ENCODE peak calls at places on chromosomes 3 and 15, in nine cellular contexts. One of them, this sample, is unnamed.

GRCh38 chr3:189967254-189967865 is 153.3 kb downstream of the P3H2 start:
- DNase-seq in mucosa of descending colon: no peak
- DNase-seq in choroid plexus epithelial cell: peak; percentile 79
- DNase-seq in aorta: no peak
- DNase-seq in ascending aorta: no peak
- DNase-seq in right cardiac atrium: no peak
- DNase-seq in psoas muscle: no peak
- DNase-seq in fibroblast of lung: peak; percentile 69
- DNase-seq in cardiac fibroblast: peak; percentile 71
- DNase-seq in this sample: no peak

GRCh38 chr15:83372434-83372873 is 74.7 kb upstream of the SH3GL3 start:
- DNase-seq in mucosa of descending colon: no peak
- DNase-seq in cardiac fibroblast: no peak
- DNase-seq in fibroblast of lung: no peak
- DNase-seq in ascending aorta: no peak
- DNase-seq in right cardiac atrium: no peak
- DNase-seq in psoas muscle: no peak
- DNase-seq in aorta: no peak
- DNase-seq in choroid plexus epithelial cell: peak; percentile 33
- DNase-seq in this sample: no peak

GRCh38 chr3:69921651-69922050 is 77.9 kb upstream of the SAMMSON start:
- DNase-seq in mucosa of descending colon: no peak
- DNase-seq in cardiac fibroblast: no peak
- DNase-seq in choroid plexus epithelial cell: no peak
- DNase-seq in psoas muscle: no peak
- DNase-seq in right cardiac atrium: no peak
- DNase-seq in aorta: no peak
- DNase-seq in fibroblast of lung: no peak
- DNase-seq in ascending aorta: no peak
- DNase-seq in this sample: no peak

GRCh38 chr3:17359911-17360310 is 382.5 kb downstream of the TBC1D5 start:
- DNase-seq in mucosa of descending colon: no peak
- DNase-seq in aorta: no peak
- DNase-seq in fibroblast of lung: no peak
- DNase-seq in choroid plexus epithelial cell: no peak
- DNase-seq in right cardiac atrium: no peak
- DNase-seq in cardiac fibroblast: no peak
- DNase-seq in psoas muscle: no peak
- DNase-seq in ascending aorta: no peak
- DNase-seq in this sample: no peak

GRCh38 chr3:25372167-25372566 is 55.9 kb upstream of the RARB start:
- DNase-seq in mucosa of descending colon: no peak
- DNase-seq in aorta: no peak
- DNase-seq in ascending aorta: no peak
- DNase-seq in cardiac fibroblast: no peak
- DNase-seq in fibroblast of lung: no peak
- DNase-seq in choroid plexus epithelial cell: no peak
- DNase-seq in psoas muscle: no peak
- DNase-seq in right cardiac atrium: no peak
- DNase-seq in this sample: no peak

GRCh38 chr3:123605789-123606234 is 21.0 kb upstream of the HACD2 start:
- DNase-seq in mucosa of descending colon: no peak
- DNase-seq in aorta: no peak
- DNase-seq in right cardiac atrium: no peak
- DNase-seq in cardiac fibroblast: no peak
- DNase-seq in choroid plexus epithelial cell: no peak
- DNase-seq in ascending aorta: no peak
- DNase-seq in fibroblast of lung: no peak
- DNase-seq in psoas muscle: no peak
- DNase-seq in this sample: no peak

GRCh38 chr3:155352900-155353490 is 59.5 kb upstream of the STRIT1 start:
- DNase-seq in ascending aorta: no peak
- DNase-seq in right cardiac atrium: no peak
- DNase-seq in mucosa of descending colon: no peak
- DNase-seq in fibroblast of lung: peak; percentile 57
- DNase-seq in psoas muscle: no peak
- DNase-seq in aorta: no peak
- DNase-seq in cardiac fibroblast: peak; percentile 52
- DNase-seq in choroid plexus epithelial cell: peak; percentile 66
- DNase-seq in this sample: no peak

GRCh38 chr15:66849746-66850077 is 147.7 kb downstream of the SMAD6 start:
- DNase-seq in ascending aorta: no peak
- DNase-seq in mucosa of descending colon: no peak
- DNase-seq in fibroblast of lung: no peak
- DNase-seq in aorta: no peak
- DNase-seq in psoas muscle: no peak
- DNase-seq in choroid plexus epithelial cell: no peak
- DNase-seq in right cardiac atrium: no peak
- DNase-seq in cardiac fibroblast: no peak
- DNase-seq in this sample: no peak

GRCh38 chr3:152243301-152243711 is 25.4 kb upstream of the MBNL1 start:
- DNase-seq in psoas muscle: no peak
- DNase-seq in aorta: no peak
- DNase-seq in mucosa of descending colon: no peak
- DNase-seq in right cardiac atrium: no peak
- DNase-seq in choroid plexus epithelial cell: no peak
- DNase-seq in ascending aorta: no peak
- DNase-seq in fibroblast of lung: no peak
- DNase-seq in cardiac fibroblast: no peak
- DNase-seq in this sample: no peak

GRCh38 chr15:95439812-95440380 is 890.6 kb upstream of the NR2F2 start:
- DNase-seq in mucosa of descending colon: no peak
- DNase-seq in choroid plexus epithelial cell: no peak
- DNase-seq in fibroblast of lung: peak; percentile 90
- DNase-seq in ascending aorta: no peak
- DNase-seq in psoas muscle: no peak
- DNase-seq in aorta: no peak
- DNase-seq in cardiac fibroblast: no peak
- DNase-seq in right cardiac atrium: no peak
- DNase-seq in this sample: no peak

GRCh38 chr15:44775923-44776322 is 39.6 kb downstream of the TRIM69 start:
- DNase-seq in cardiac fibroblast: no peak
- DNase-seq in mucosa of descending colon: no peak
- DNase-seq in choroid plexus epithelial cell: no peak
- DNase-seq in ascending aorta: no peak
- DNase-seq in psoas muscle: no peak
- DNase-seq in aorta: no peak
- DNase-seq in fibroblast of lung: no peak
- DNase-seq in right cardiac atrium: no peak
- DNase-seq in this sample: no peak

GRCh38 chr3:43793648-43794372 is 103.1 kb downstream of the ABHD5 start:
- DNase-seq in cardiac fibroblast: no peak
- DNase-seq in fibroblast of lung: no peak
- DNase-seq in choroid plexus epithelial cell: no peak
- DNase-seq in ascending aorta: peak; percentile 34
- DNase-seq in aorta: no peak
- DNase-seq in mucosa of descending colon: no peak
- DNase-seq in psoas muscle: no peak
- DNase-seq in right cardiac atrium: no peak
- DNase-seq in this sample: no peak

GRCh38 chr3:32137870-32138269 is 31.4 kb downstream of the GPD1L start:
- DNase-seq in aorta: no peak
- DNase-seq in psoas muscle: no peak
- DNase-seq in fibroblast of lung: no peak
- DNase-seq in cardiac fibroblast: no peak
- DNase-seq in mucosa of descending colon: no peak
- DNase-seq in choroid plexus epithelial cell: no peak
- DNase-seq in right cardiac atrium: no peak
- DNase-seq in ascending aorta: no peak
- DNase-seq in this sample: no peak

GRCh38 chr3:187919018-187919417 is 173.8 kb upstream of the BCL6 start:
- DNase-seq in ascending aorta: no peak
- DNase-seq in cardiac fibroblast: no peak
- DNase-seq in psoas muscle: no peak
- DNase-seq in mucosa of descending colon: no peak
- DNase-seq in right cardiac atrium: no peak
- DNase-seq in aorta: no peak
- DNase-seq in choroid plexus epithelial cell: peak; percentile 63
- DNase-seq in fibroblast of lung: no peak
- DNase-seq in this sample: no peak

GRCh38 chr3:160968731-160969130 is 136.4 kb downstream of the B3GALNT1 start:
- DNase-seq in choroid plexus epithelial cell: peak; percentile 38
- DNase-seq in psoas muscle: no peak
- DNase-seq in fibroblast of lung: no peak
- DNase-seq in cardiac fibroblast: no peak
- DNase-seq in ascending aorta: no peak
- DNase-seq in mucosa of descending colon: no peak
- DNase-seq in aorta: no peak
- DNase-seq in right cardiac atrium: no peak
- DNase-seq in this sample: no peak

GRCh38 chr3:55641914-55642313 is 154.8 kb upstream of the WNT5A start:
- DNase-seq in fibroblast of lung: no peak
- DNase-seq in right cardiac atrium: no peak
- DNase-seq in mucosa of descending colon: no peak
- DNase-seq in aorta: no peak
- DNase-seq in ascending aorta: no peak
- DNase-seq in choroid plexus epithelial cell: no peak
- DNase-seq in psoas muscle: no peak
- DNase-seq in cardiac fibroblast: no peak
- DNase-seq in this sample: no peak

GRCh38 chr3:23094890-23095462 is 108.2 kb upstream of the UBE2E2 start:
- DNase-seq in ascending aorta: no peak
- DNase-seq in mucosa of descending colon: no peak
- DNase-seq in cardiac fibroblast: peak; percentile 49
- DNase-seq in fibroblast of lung: peak; percentile 57
- DNase-seq in psoas muscle: no peak
- DNase-seq in aorta: no peak
- DNase-seq in choroid plexus epithelial cell: peak; percentile 77
- DNase-seq in right cardiac atrium: no peak
- DNase-seq in this sample: no peak

GRCh38 chr15:65396965-65397317 is 19.1 kb upstream of the IGDCC3 start:
- DNase-seq in fibroblast of lung: no peak
- DNase-seq in cardiac fibroblast: no peak
- DNase-seq in choroid plexus epithelial cell: no peak
- DNase-seq in psoas muscle: no peak
- DNase-seq in right cardiac atrium: no peak
- DNase-seq in aorta: no peak
- DNase-seq in mucosa of descending colon: no peak
- DNase-seq in ascending aorta: no peak
- DNase-seq in this sample: no peak
- H3K4me3 ChIP-seq in fibroblast of lung: no peak overlapping the region
- H3K4me3 ChIP-seq in cardiac fibroblast: no peak overlapping the region
- H3K4me3 ChIP-seq in choroid plexus epithelial cell: no peak overlapping the region
- H3K4me3 ChIP-seq in psoas muscle: no peak overlapping the region
- H3K4me3 ChIP-seq in right cardiac atrium: no peak overlapping the region
- H3K4me3 ChIP-seq in aorta: no peak overlapping the region
- H3K4me3 ChIP-seq in mucosa of descending colon: no peak overlapping the region
- H3K4me3 ChIP-seq in ascending aorta: no peak overlapping the region
- H3K4me3 ChIP-seq in this sample: no peak overlapping the region

GRCh38 chr3:38168151-38168987 is 3.0 kb downstream of the OXSR1 start:
- DNase-seq in mucosa of descending colon: no peak
- DNase-seq in ascending aorta: no peak
- DNase-seq in psoas muscle: no peak
- DNase-seq in choroid plexus epithelial cell: peak; percentile 73
- DNase-seq in right cardiac atrium: no peak
- DNase-seq in fibroblast of lung: peak; percentile 65
- DNase-seq in aorta: no peak
- DNase-seq in cardiac fibroblast: peak; percentile 44
- DNase-seq in this sample: no peak
- H3K4me3 ChIP-seq in mucosa of descending colon: no peak overlapping the region
- H3K4me3 ChIP-seq in ascending aorta: no peak overlapping the region
- H3K4me3 ChIP-seq in psoas muscle: no peak overlapping the region
- H3K4me3 ChIP-seq in choroid plexus epithelial cell: no peak overlapping the region
- H3K4me3 ChIP-seq in right cardiac atrium: no peak overlapping the region
- H3K4me3 ChIP-seq in fibroblast of lung: peak overlapping the region; percentile 35
- H3K4me3 ChIP-seq in aorta: no peak overlapping the region
- H3K4me3 ChIP-seq in cardiac fibroblast: no peak overlapping the region
- H3K4me3 ChIP-seq in this sample: no peak overlapping the region

GRCh38 chr15:49468440-49468839 is 45.4 kb downstream of the FGF7 start:
- DNase-seq in cardiac fibroblast: peak; percentile 26
- DNase-seq in ascending aorta: no peak
- DNase-seq in psoas muscle: no peak
- DNase-seq in choroid plexus epithelial cell: peak; percentile 47
- DNase-seq in aorta: no peak
- DNase-seq in right cardiac atrium: no peak
- DNase-seq in mucosa of descending colon: no peak
- DNase-seq in fibroblast of lung: peak; percentile 35
- DNase-seq in this sample: no peak
- H3K4me3 ChIP-seq in cardiac fibroblast: no peak overlapping the region
- H3K4me3 ChIP-seq in ascending aorta: no peak overlapping the region
- H3K4me3 ChIP-seq in psoas muscle: no peak overlapping the region
- H3K4me3 ChIP-seq in choroid plexus epithelial cell: no peak overlapping the region
- H3K4me3 ChIP-seq in aorta: no peak overlapping the region
- H3K4me3 ChIP-seq in right cardiac atrium: no peak overlapping the region
- H3K4me3 ChIP-seq in mucosa of descending colon: no peak overlapping the region
- H3K4me3 ChIP-seq in fibroblast of lung: no peak overlapping the region
- H3K4me3 ChIP-seq in this sample: no peak overlapping the region

GRCh38 chr15:58056015-58056414 is 9.5 kb downstream of the ALDH1A2 start:
- DNase-seq in fibroblast of lung: no peak
- DNase-seq in mucosa of descending colon: no peak
- DNase-seq in aorta: no peak
- DNase-seq in cardiac fibroblast: no peak
- DNase-seq in psoas muscle: no peak
- DNase-seq in right cardiac atrium: no peak
- DNase-seq in choroid plexus epithelial cell: no peak
- DNase-seq in ascending aorta: no peak
- DNase-seq in this sample: no peak
- H3K4me3 ChIP-seq in fibroblast of lung: no peak overlapping the region
- H3K4me3 ChIP-seq in mucosa of descending colon: no peak overlapping the region
- H3K4me3 ChIP-seq in aorta: no peak overlapping the region
- H3K4me3 ChIP-seq in cardiac fibroblast: no peak overlapping the region
- H3K4me3 ChIP-seq in psoas muscle: no peak overlapping the region
- H3K4me3 ChIP-seq in right cardiac atrium: no peak overlapping the region
- H3K4me3 ChIP-seq in choroid plexus epithelial cell: no peak overlapping the region
- H3K4me3 ChIP-seq in ascending aorta: no peak overlapping the region
- H3K4me3 ChIP-seq in this sample: no peak overlapping the region

GRCh38 chr15:78107471-78107870 is 15.1 kb downstream of the SH2D7 start:
- DNase-seq in choroid plexus epithelial cell: no peak
- DNase-seq in fibroblast of lung: no peak
- DNase-seq in cardiac fibroblast: no peak
- DNase-seq in aorta: peak; percentile 23
- DNase-seq in psoas muscle: no peak
- DNase-seq in mucosa of descending colon: no peak
- DNase-seq in ascending aorta: no peak
- DNase-seq in right cardiac atrium: no peak
- DNase-seq in this sample: no peak
- H3K4me3 ChIP-seq in choroid plexus epithelial cell: no peak overlapping the region
- H3K4me3 ChIP-seq in fibroblast of lung: no peak overlapping the region
- H3K4me3 ChIP-seq in cardiac fibroblast: no peak overlapping the region
- H3K4me3 ChIP-seq in aorta: no peak overlapping the region
- H3K4me3 ChIP-seq in psoas muscle: no peak overlapping the region
- H3K4me3 ChIP-seq in mucosa of descending colon: no peak overlapping the region
- H3K4me3 ChIP-seq in ascending aorta: no peak overlapping the region
- H3K4me3 ChIP-seq in right cardiac atrium: no peak overlapping the region
- H3K4me3 ChIP-seq in this sample: no peak overlapping the region

GRCh38 chr15:70503798-70504304 is 259.5 kb downstream of the UACA start:
- DNase-seq in psoas muscle: no peak
- DNase-seq in aorta: peak; percentile 55
- DNase-seq in cardiac fibroblast: no peak
- DNase-seq in right cardiac atrium: no peak
- DNase-seq in choroid plexus epithelial cell: no peak
- DNase-seq in fibroblast of lung: no peak
- DNase-seq in mucosa of descending colon: no peak
- DNase-seq in ascending aorta: no peak
- DNase-seq in this sample: no peak
- H3K4me3 ChIP-seq in psoas muscle: no peak overlapping the region
- H3K4me3 ChIP-seq in aorta: no peak overlapping the region
- H3K4me3 ChIP-seq in cardiac fibroblast: no peak overlapping the region
- H3K4me3 ChIP-seq in right cardiac atrium: no peak overlapping the region
- H3K4me3 ChIP-seq in choroid plexus epithelial cell: no peak overlapping the region
- H3K4me3 ChIP-seq in fibroblast of lung: no peak overlapping the region
- H3K4me3 ChIP-seq in mucosa of descending colon: no peak overlapping the region
- H3K4me3 ChIP-seq in ascending aorta: no peak overlapping the region
- H3K4me3 ChIP-seq in this sample: no peak overlapping the region

GRCh38 chr15:73683624-73684536 is at the start of gene CD276:
- DNase-seq in right cardiac atrium: peak; percentile 94
- DNase-seq in cardiac fibroblast: peak; percentile 81
- DNase-seq in ascending aorta: peak; percentile 90
- DNase-seq in psoas muscle: peak; percentile 90
- DNase-seq in aorta: peak; percentile 89
- DNase-seq in choroid plexus epithelial cell: peak; percentile 63
- DNase-seq in fibroblast of lung: peak; percentile 66
- DNase-seq in mucosa of descending colon: peak; percentile 82
- DNase-seq in this sample: peak; percentile 89
- H3K4me3 ChIP-seq in right cardiac atrium: peak within 1 kb of the TSS; percentile 98
- H3K4me3 ChIP-seq in cardiac fibroblast: peak within 1 kb of the TSS; percentile 85
- H3K4me3 ChIP-seq in ascending aorta: peak within 1 kb of the TSS; percentile 57
- H3K4me3 ChIP-seq in psoas muscle: peak within 1 kb of the TSS; percentile 90
- H3K4me3 ChIP-seq in aorta: peak within 1 kb of the TSS; percentile 89
- H3K4me3 ChIP-seq in choroid plexus epithelial cell: peak within 1 kb of the TSS; percentile 78
- H3K4me3 ChIP-seq in fibroblast of lung: peak within 1 kb of the TSS; percentile 84
- H3K4me3 ChIP-seq in mucosa of descending colon: peak within 1 kb of the TSS; percentile 63
- H3K4me3 ChIP-seq in this sample: peak within 1 kb of the TSS; percentile 92

This sample was measured in heart left ventricle.